ENCODE peak calls at places on chromosomes 7 and 10, in six cellular contexts. Z is tibial artery, L is AG04449, N is astrocyte of the spinal cord, D is endothelial cell, X is fibroblast of pulmonary artery. P is an unnamed sample.

GRCh38 chr7:107047902-107048782 is 3.6 kb downstream of the PRKAR2B start:
- DNase-seq in Z (no peak), L (no peak), N (peak), D (no peak), X (peak), P (no peak)

GRCh38 chr10:91587710-91588638 is 44.9 kb downstream of the PPP1R3C start:
- DNase-seq in Z (no peak), L (no peak), N (peak), D (no peak), X (peak), P (peak)

GRCh38 chr10:90530526-90530925 is 327.3 kb downstream of the HTR7 start:
- DNase-seq in Z (no peak), L (no peak), N (no peak), D (no peak), X (peak), P (peak)

GRCh38 chr10:970311-971149 is 17.7 kb upstream of the GTPBP4 start:
- DNase-seq in Z (no peak), L (no peak), N (no peak), D (no peak), X (no peak), P (no peak)

GRCh38 chr10:74585231-74586087 is 240.9 kb upstream of the KAT6B start:
- DNase-seq in Z (no peak), L (no peak), N (peak), D (no peak), X (no peak), P (peak)

GRCh38 chr7:6420680-6421079 is 27.1 kb downstream of the DAGLB start:
- DNase-seq in Z (no peak), L (no peak), N (no peak), D (no peak), X (no peak), P (no peak)

GRCh38 chr10:5524721-5525531 is at the start of gene CALML3:
- DNase-seq in Z (peak), L (no peak), N (no peak), D (no peak), X (no peak), P (no peak)

GRCh38 chr7:101856488-101857357 is 39.3 kb downstream of the CUX1 start:
- DNase-seq in Z (peak), L (peak), N (peak), D (peak), X (peak), P (peak)

GRCh38 chr7:2715341-2716231 is 27.6 kb downstream of the AMZ1 start:
- DNase-seq in Z (no peak), L (no peak), N (no peak), D (no peak), X (no peak), P (no peak)

GRCh38 chr10:43114743-43115611 is 23.3 kb upstream of the CSGALNACT2 start:
- DNase-seq in Z (no peak), L (no peak), N (no peak), D (no peak), X (no peak), P (no peak)

GRCh38 chr7:34928052-34928451 is 109.2 kb downstream of the DPY19L1 start:
- DNase-seq in Z (no peak), L (no peak), N (peak), D (peak), X (peak), P (peak)
- TF ChIP-seq CTCF in Z (no peak), L (peak), N (peak), D (peak), X (peak), P (peak)

GRCh38 chr10:124495725-124496124 is 34.1 kb downstream of the LHPP start:
- DNase-seq in Z (no peak), L (no peak), N (no peak), D (no peak), X (no peak), P (no peak)
- TF ChIP-seq CTCF in Z (no peak), L (no peak), N (no peak), D (no peak), X (no peak), P (no peak)

DNA sequence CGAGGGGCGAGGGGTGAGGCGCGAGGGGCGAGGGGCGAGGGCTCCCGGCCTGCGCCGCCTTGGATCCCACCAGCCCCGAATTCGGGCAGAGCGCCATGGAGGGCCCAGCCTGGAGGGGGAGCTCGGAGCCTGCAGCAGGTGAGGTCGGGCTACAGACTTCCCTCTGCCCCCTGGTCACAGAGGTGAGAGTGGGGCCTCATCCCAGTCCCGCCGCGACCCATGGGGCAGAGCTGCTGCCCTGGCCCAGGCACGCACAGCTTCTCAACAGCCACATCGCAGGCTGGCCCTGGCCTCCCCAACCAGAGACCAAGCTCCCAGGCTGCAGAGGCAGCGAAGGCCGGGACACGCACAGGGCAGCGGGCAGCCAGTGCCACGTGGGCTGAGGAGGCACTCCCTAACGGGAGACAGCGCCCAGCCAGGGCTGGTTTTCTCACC is 191.8 kb downstream of the PTPRN2 start:
- DNase-seq in Z (no peak), L (no peak), N (no peak), D (no peak), X (no peak), P (no peak)
- TF ChIP-seq CTCF in Z (no peak), L (no peak), N (no peak), D (no peak), X (no peak), P (no peak)

GRCh38 chr10:78602201-78602917 is 466.4 kb upstream of the ZMIZ1 start:
- DNase-seq in Z (no peak), L (no peak), N (no peak), D (no peak), X (no peak), P (no peak)
- TF ChIP-seq CTCF in Z (no peak), L (no peak), N (no peak), D (no peak), X (no peak), P (no peak)

GRCh38 chr7:12629816-12630614 is 57.4 kb upstream of the ARL4A start:
- DNase-seq in Z (no peak), L (no peak), N (no peak), D (no peak), X (no peak), P (no peak)
- TF ChIP-seq CTCF in Z (no peak), L (no peak), N (no peak), D (no peak), X (no peak), P (no peak)

GRCh38 chr10:97534746-97535367 is 36.1 kb downstream of the UBTD1 start:
- DNase-seq in Z (no peak), L (no peak), N (no peak), D (peak), X (peak), P (peak)
- TF ChIP-seq CTCF in Z (peak), L (peak), N (peak), D (peak), X (peak), P (peak)

GRCh38 chr10:71522438-71523144 is 125.9 kb downstream of the CDH23 start:
- DNase-seq in Z (no peak), L (no peak), N (no peak), D (no peak), X (no peak), P (no peak)
- TF ChIP-seq CTCF in Z (no peak), L (no peak), N (no peak), D (no peak), X (no peak), P (no peak)

GRCh38 chr7:121433775-121434174 is 37.7 kb upstream of the FAM3C start:
- DNase-seq in Z (no peak), L (no peak), N (no peak), D (no peak), X (no peak), P (no peak)

GRCh38 chr7:121430558-121430957 is 34.5 kb upstream of the FAM3C start:
- DNase-seq in Z (no peak), L (no peak), N (no peak), D (no peak), X (no peak), P (no peak)

GRCh38 chr7:121431996-121432395 is 35.9 kb upstream of the FAM3C start:
- DNase-seq in Z (no peak), L (no peak), N (no peak), D (no peak), X (no peak), P (no peak)

GRCh38 chr7:121429803-121430202 is 33.7 kb upstream of the FAM3C start:
- DNase-seq in Z (no peak), L (no peak), N (no peak), D (no peak), X (no peak), P (no peak)

DNA sequence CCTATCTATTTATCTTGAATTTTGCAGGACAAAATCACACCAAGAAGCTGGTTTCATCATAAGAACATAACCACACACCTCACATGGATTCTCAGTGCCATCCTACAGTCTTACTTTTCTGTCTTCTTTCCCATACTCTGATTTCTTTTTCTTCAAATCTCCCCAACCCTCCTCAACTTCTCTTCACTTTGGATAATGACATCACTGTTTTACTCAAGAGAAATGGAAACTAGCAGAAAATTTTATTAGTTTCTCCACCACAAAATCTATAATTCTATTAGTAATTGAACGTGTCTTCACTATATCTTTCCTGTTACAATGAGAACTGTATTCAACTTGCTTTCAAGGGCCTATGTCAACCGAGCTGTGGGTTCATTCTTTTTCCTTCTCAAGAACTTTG is 35.3 kb upstream of the FAM3C start:
- DNase-seq in Z (no peak), L (no peak), N (no peak), D (no peak), X (no peak), P (no peak)
- TF ChIP-seq CTCF in Z (no peak), L (no peak), N (no peak), D (no peak), X (no peak), P (no peak)

DNA sequence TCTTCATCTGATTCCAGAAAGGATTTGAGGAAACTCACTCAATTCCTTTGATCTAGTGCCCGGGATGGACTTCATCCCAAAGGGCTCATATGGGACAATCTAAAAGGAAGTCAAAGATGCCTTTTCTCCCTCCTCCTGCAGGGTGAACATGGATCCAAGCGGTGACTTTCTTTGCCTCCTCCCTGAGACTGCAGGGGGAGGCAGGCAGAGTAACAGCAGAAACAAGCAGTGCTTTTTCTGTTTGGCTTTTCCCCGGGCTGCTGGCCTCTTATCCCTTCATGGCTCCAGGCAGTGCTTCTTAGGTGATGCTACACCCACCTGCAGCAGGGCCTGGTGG is 10.0 kb upstream of the DNMBP start:
- DNase-seq in Z (no peak), L (no peak), N (no peak), D (no peak), X (no peak), P (no peak)
- TF ChIP-seq CTCF in Z (no peak), L (no peak), N (peak), D (no peak), X (peak), P (no peak)